ENCODE peak calls at places on chromosomes 3 and 15, in six cellular contexts. F is kidney epithelial cell, X is GM06990, H is activated B cell treated with CpG ODN at 0.5 μM for 24 hours, O is IMR-90, J is fibroblast of pulmonary artery. L is an unnamed sample.

GRCh38 chr3:163039636-163040035 is 1543.0 kb downstream of the OTOL1 start:
- DNase-seq in F (no peak), X (no peak), H (no peak), O (no peak), J (no peak), L (no peak)

GRCh38 chr15:48222627-48223026 is 16.5 kb downstream of the SLC12A1 start:
- DNase-seq in F (no peak), X (no peak), H (no peak), O (no peak), J (no peak), L (no peak)

GRCh38 chr15:40770147-40770721 is 454 bp downstream of the C15orf62 start:
- DNase-seq in F (no peak), X (no peak), H (peak; percentile 42), O (no peak), J (no peak), L (no peak)

GRCh38 chr15:23564798-23565394 is 578 bp upstream of the MKRN3 start:
- DNase-seq in F (no peak), X (no peak), H (no peak), O (no peak), J (peak; percentile 4), L (no peak)

GRCh38 chr3:8739757-8740508 is 6.3 kb downstream of the CAV3 start:
- DNase-seq in F (peak; percentile 91), X (no peak), H (no peak), O (peak; percentile 78), J (peak; percentile 39), L (no peak)

GRCh38 chr3:95272791-95273190 is 1209.9 kb downstream of the NSUN3 start:
- DNase-seq in F (no peak), X (no peak), H (no peak), O (no peak), J (no peak), L (no peak)

GRCh38 chr3:159884661-159885402 is 103.8 kb upstream of the IL12A start:
- DNase-seq in F (no peak), X (no peak), H (no peak), O (peak; percentile 65), J (peak; percentile 75), L (no peak)

GRCh38 chr3:192864943-192865342 is 52.7 kb downstream of the MB21D2 start:
- DNase-seq in F (no peak), X (peak; percentile 48), H (no peak), O (peak; percentile 43), J (peak; percentile 62), L (no peak)

GRCh38 chr3:10974131-10974530 is 18.4 kb upstream of the SLC6A1 start:
- DNase-seq in F (no peak), X (no peak), H (no peak), O (no peak), J (no peak), L (no peak)

GRCh38 chr15:74383695-74384565 is 16.5 kb upstream of the CYP11A1 start:
- DNase-seq in F (no peak), X (peak; percentile 87), H (peak; percentile 70), O (peak; percentile 84), J (no peak), L (no peak)

GRCh38 chr3:56787258-56787777 is 14.4 kb downstream of the ARHGEF3 start:
- DNase-seq in F (no peak), X (no peak), H (no peak), O (no peak), J (no peak), L (no peak)

DNA sequence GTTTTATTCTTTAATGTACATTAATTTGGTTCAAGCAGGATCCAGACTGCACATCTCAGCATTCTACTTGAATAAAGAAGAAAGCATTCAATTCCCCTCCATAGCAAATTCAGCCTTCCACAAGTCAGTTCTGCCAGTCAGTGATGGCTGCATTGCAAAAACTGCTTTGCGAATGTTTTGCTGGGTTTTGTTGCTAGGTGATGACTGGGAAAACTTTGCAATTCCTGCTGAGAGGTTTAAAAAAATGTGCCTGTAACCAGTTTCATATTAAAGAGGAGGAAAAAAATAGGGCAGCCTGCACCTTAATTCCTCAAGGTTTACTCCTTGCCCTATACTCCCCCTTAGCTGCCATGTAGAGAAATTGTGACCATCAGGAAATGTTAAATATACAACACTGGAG is 225.6 kb upstream of the ATP11B start:
- DNase-seq in F (no peak), X (no peak), H (no peak), O (no peak), J (no peak), L (no peak)
- TF ChIP-seq CTCF in F (no peak), X (no peak), H (no peak), O (no peak), J (no peak), L (no peak)

DNA sequence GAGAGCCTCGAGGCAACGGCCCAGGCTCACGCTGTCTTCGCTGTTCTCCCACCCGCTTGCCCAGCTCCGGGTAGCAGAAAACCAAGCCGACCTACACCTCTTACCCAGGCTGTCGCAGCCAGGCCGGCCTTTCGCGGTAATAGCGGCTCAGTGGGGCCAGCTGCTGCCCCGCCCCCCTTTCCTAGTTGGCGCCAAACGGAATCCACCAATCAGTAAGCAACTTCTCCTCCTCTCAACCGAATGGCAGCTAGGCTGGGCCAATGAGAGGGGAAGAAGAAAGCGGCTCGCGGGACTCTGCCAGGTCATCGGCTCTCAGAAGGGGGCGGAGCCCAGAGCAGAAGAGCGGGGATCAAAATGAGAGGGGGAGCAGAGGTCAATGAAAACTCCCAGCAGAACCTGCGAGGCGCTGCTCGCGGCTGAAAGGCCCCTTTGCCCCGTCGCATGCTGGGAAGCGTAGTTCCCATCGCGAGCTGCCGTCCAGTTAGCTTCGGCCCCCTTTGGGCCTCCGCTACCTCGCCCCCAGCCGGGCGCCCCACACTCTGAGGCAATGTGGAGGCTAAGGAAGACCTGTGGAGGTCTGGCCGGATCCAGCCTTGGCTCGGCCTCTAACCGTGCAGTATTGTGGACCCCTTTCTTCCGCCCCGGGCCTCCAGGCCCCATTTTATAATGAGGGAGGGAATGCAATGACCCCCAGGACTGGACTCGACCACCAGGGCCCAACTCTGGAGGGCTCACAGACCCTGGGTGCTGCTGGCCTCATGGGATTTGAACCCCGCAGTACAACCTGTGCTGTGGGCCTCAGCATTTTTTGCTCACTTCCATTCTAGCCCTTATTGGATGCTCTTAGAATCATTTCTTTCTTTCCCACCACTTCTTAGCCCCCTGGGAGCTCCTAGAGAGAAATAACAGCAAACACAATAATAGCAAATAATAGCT is at the start of gene CDC25A:
- DNase-seq in F (peak; percentile 97), X (peak; percentile 95), H (peak; percentile 79), O (peak; percentile 98), J (peak; percentile 99), L (peak; percentile 83)
- TF ChIP-seq CTCF in F (no peak), X (no peak), H (no peak), O (no peak), J (no peak), L (no peak)

GRCh38 chr3:181947606-181948005 is 235.9 kb downstream of the SOX2 start:
- DNase-seq in F (no peak), X (no peak), H (no peak), O (no peak), J (no peak), L (no peak)

GRCh38 chr3:181952221-181952620 is 240.5 kb downstream of the SOX2 start:
- DNase-seq in F (no peak), X (no peak), H (no peak), O (no peak), J (no peak), L (no peak)

GRCh38 chr3:181943285-181943684 is 231.6 kb downstream of the SOX2 start:
- DNase-seq in F (no peak), X (no peak), H (no peak), O (no peak), J (no peak), L (no peak)

DNA sequence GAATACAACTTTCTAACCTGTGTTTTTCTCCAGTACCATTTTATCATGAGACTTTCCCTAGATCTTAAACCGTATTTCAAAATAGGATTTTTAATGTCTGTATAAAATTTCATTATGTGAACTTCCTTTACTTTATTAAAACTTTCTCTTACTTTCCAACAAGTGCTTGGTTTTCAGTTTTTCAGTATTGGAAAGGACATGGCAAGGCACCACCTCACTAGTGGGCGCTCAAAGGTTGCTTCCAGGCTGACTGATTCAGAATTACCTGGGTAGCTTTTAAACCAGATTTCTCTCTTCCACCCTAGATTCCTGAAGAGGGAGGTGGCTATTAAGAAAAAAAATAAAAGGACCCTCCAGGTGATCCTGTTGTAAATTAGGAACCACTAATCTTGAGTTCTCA is 236.6 kb downstream of the SOX2 start:
- DNase-seq in F (no peak), X (no peak), H (no peak), O (no peak), J (no peak), L (no peak)
- TF ChIP-seq CTCF in F (peak; percentile 61), X (peak; percentile 59), H (no peak), O (no peak), J (no peak), L (peak; percentile 55)

DNA sequence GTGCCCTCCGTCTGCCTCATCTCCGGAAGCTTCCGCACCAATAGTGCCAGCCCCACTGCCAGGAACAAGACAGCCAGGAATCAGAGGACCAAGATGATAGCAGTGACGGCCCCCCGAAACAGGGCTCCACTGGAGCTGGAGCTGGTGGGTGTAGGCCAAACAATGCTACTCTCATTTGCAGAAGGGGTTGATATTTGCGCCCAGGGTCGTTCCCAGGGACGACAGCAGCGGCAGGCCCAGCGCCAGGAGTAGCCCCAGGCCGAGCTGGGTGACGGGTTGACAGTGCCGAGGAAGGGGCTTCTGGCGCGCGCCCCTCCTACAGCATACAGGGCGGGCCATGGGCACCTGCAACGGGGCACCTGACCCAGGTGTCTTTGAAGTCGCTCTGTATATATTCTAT is 301.4 kb downstream of the CNTN6 start:
- DNase-seq in F (no peak), X (no peak), H (no peak), O (no peak), J (no peak), L (no peak)
- TF ChIP-seq CTCF in F (no peak), X (no peak), H (no peak), O (no peak), J (no peak), L (no peak)

GRCh38 chr3:48398701-48399386 is 26.8 kb downstream of the FBXW12 start:
- DNase-seq in F (no peak), X (no peak), H (no peak), O (no peak), J (no peak), L (no peak)
- TF ChIP-seq CTCF in F (no peak), X (no peak), H (no peak), O (no peak), J (no peak), L (no peak)

GRCh38 chr3:186875708-186876107 is 33.2 kb downstream of the ADIPOQ start:
- DNase-seq in F (no peak), X (no peak), H (no peak), O (no peak), J (no peak), L (no peak)
- TF ChIP-seq CTCF in F (no peak), X (no peak), H (no peak), O (no peak), J (no peak), L (no peak)

GRCh38 chr3:123878807-123879206 is 5.3 kb downstream of the MYLK start:
- DNase-seq in F (no peak), X (no peak), H (no peak), O (no peak), J (no peak), L (no peak)

GRCh38 chr3:123883656-123884257 is 375 bp downstream of the MYLK start:
- DNase-seq in F (no peak), X (no peak), H (no peak), O (no peak), J (no peak), L (no peak)

GRCh38 chr3:123881771-123882170 is 2.4 kb downstream of the MYLK start:
- DNase-seq in F (no peak), X (no peak), H (no peak), O (no peak), J (no peak), L (no peak)

GRCh38 chr3:123883111-123883510 is 1.0 kb downstream of the MYLK start:
- DNase-seq in F (no peak), X (no peak), H (no peak), O (no peak), J (no peak), L (no peak)

GRCh38 chr3:123880998-123881561 is 3.1 kb downstream of the MYLK start:
- DNase-seq in F (no peak), X (no peak), H (no peak), O (peak; percentile 63), J (peak; percentile 64), L (no peak)
- TF ChIP-seq CTCF in F (peak; percentile 66), X (peak; percentile 33), H (no peak), O (peak; percentile 63), J (peak; percentile 76), L (peak; percentile 37)

L was measured in D721Med.